ENCODE peak calls at places on chromosome 13, in five cellular contexts. X is SK-N-MC; N is AG04450; B is OCI-LY7; S is naive thymus-derived CD4-positive, alpha-beta T cell. Y is an unnamed sample.

GRCh38 chr13:82076421-82076820 is 1735.5 kb upstream of the SPRY2 start:
- DNase-seq in S (no peak), X (no peak), N (no peak), B (no peak), Y (no peak)

GRCh38 chr13:50128406-50129048 is 113.3 kb downstream of the KCNRG start:
- DNase-seq in B (peak; percentile 54), S (no peak), N (no peak), X (no peak), Y (no peak)

GRCh38 chr13:78147905-78148304 is 229.3 kb upstream of the EDNRB start:
- DNase-seq in S (no peak), N (peak; percentile 27), X (no peak), B (no peak), Y (no peak)

GRCh38 chr13:59914556-59914955 is 249.2 kb downstream of the DIAPH3 start:
- DNase-seq in B (no peak), S (no peak), N (peak; percentile 13), X (no peak), Y (no peak)

GRCh38 chr13:38785047-38785446 is 98.2 kb downstream of the FREM2 start:
- DNase-seq in B (no peak), S (no peak), N (no peak), X (no peak), Y (no peak)

GRCh38 chr13:23578411-23579071 is 8.3 kb downstream of the TNFRSF19 start:
- DNase-seq in N (peak; percentile 37), S (peak; percentile 63), B (peak; percentile 63), X (no peak), Y (peak; percentile 46)

GRCh38 chr13:36131931-36132297 is 732 bp upstream of the DCLK1 start:
- DNase-seq in N (no peak), S (no peak), X (no peak), B (no peak), Y (no peak)

GRCh38 chr13:59531571-59532091 is 632.1 kb downstream of the DIAPH3 start:
- DNase-seq in X (peak; percentile 53), S (peak; percentile 11), N (peak; percentile 74), B (no peak), Y (peak; percentile 88)

GRCh38 chr13:29946093-29946492 is 95.7 kb upstream of the UBL3 start:
- DNase-seq in N (no peak), B (no peak), S (no peak), X (no peak), Y (no peak)

GRCh38 chr13:45537506-45537905 is 72.8 kb downstream of the COG3 start:
- DNase-seq in S (no peak), X (no peak), B (no peak), N (peak; percentile 41), Y (no peak)

GRCh38 chr13:40109324-40109958 is 454.0 kb downstream of the COG6 start:
- DNase-seq in S (no peak), N (peak; percentile 70), B (no peak), X (no peak), Y (peak; percentile 20)

GRCh38 chr13:42804244-42804868 is 23.0 kb downstream of the FAM216B start:
- DNase-seq in S (no peak), B (no peak), N (no peak), X (no peak), Y (no peak)

GRCh38 chr13:71316964-71317363 is 550.0 kb downstream of the DACH1 start:
- DNase-seq in S (no peak), N (no peak), B (no peak), X (no peak), Y (no peak)

GRCh38 chr13:39405107-39405506 is 197.9 kb downstream of the LHFPL6 start:
- DNase-seq in X (no peak), N (no peak), S (no peak), B (no peak), Y (no peak)

GRCh38 chr13:37139356-37139755 is 33.9 kb upstream of the CSNK1A1L start:
- DNase-seq in X (no peak), B (no peak), N (no peak), S (no peak), Y (no peak)

GRCh38 chr13:105773887-105774538 is 761.4 kb downstream of the EFNB2 start:
- DNase-seq in N (no peak), X (no peak), B (no peak), S (no peak), Y (peak; percentile 35)

GRCh38 chr13:57633950-57634828 is 2.6 kb downstream of the PCDH17 start:
- DNase-seq in X (no peak), B (no peak), S (no peak), N (no peak), Y (no peak)

GRCh38 chr13:113404723-113405471 is 41.0 kb upstream of the GRTP1 start:
- DNase-seq in X (no peak), S (no peak), N (no peak), B (no peak), Y (no peak)

GRCh38 chr13:66689628-66690027 is 540.5 kb downstream of the PCDH9 start:
- DNase-seq in B (peak; percentile 76), N (no peak), S (no peak), X (no peak), Y (no peak)

GRCh38 chr13:57311009-57311586 is 144.1 kb downstream of the PRR20E start:
- DNase-seq in X (no peak), N (no peak), S (no peak), B (no peak), Y (no peak)

DNA sequence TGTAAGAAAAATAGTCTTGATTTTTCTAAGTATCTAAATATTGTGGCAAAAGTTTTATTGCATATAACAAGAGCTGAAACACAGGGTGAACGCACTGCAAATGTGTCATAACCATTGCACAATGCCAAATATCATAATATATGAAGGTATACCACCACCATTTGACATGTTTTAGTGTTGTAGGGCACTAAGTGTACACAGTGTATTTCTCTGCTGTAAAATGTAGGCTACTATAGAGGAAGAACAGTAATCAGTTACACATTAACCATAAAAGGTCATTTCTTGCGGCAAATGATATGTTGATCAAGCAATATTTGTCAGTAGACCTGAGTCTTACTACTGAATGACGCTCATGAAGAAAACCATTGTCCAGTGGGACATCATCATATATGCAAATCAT is 18.3 kb upstream of the KLF5 start:
- DNase-seq in X (no peak), N (no peak), S (no peak), B (no peak), Y (no peak)
- H3K27ac ChIP-seq in X (no peak overlapping the region), N (no peak overlapping the region), S (no peak overlapping the region), B (no peak overlapping the region), Y (no peak overlapping the region)

GRCh38 chr13:21020176-21020575 is 41.2 kb downstream of the LATS2 start:
- DNase-seq in S (no peak), B (no peak), N (no peak), X (no peak), Y (peak; percentile 5)

GRCh38 chr13:21015284-21015683 is 46.1 kb downstream of the LATS2 start:
- DNase-seq in X (no peak), B (no peak), S (no peak), N (no peak), Y (no peak)

GRCh38 chr13:21020581-21020980 is 40.8 kb downstream of the LATS2 start:
- DNase-seq in S (no peak), N (no peak), X (no peak), B (no peak), Y (no peak)

GRCh38 chr13:21016487-21016886 is 44.9 kb downstream of the LATS2 start:
- DNase-seq in S (no peak), N (no peak), B (no peak), X (no peak), Y (no peak)

DNA sequence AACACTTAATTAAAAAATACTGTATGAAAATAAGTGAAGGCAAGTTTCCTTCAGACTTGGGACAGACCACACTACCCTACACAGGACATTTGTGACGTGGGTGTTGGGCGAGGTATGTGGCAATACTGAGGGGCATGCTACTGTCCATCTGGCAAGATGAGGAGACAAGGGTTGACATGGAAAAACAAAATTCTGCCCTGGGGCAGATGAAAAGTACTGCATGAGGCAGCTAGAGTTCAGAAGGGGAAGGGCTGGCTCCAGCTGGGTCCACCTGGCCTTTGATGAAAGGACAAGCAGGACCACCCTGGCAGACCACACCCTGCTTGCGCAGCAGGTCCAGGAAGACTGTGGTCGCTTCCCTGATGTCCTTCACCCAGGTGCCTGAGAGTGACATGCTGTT is 43.2 kb downstream of the LATS2 start:
- DNase-seq in N (no peak), X (no peak), S (no peak), B (no peak), Y (no peak)
- H3K4me3 ChIP-seq in N (no peak overlapping the region), X (no peak overlapping the region), S (no peak overlapping the region), B (no peak overlapping the region), Y (no peak overlapping the region)

DNA sequence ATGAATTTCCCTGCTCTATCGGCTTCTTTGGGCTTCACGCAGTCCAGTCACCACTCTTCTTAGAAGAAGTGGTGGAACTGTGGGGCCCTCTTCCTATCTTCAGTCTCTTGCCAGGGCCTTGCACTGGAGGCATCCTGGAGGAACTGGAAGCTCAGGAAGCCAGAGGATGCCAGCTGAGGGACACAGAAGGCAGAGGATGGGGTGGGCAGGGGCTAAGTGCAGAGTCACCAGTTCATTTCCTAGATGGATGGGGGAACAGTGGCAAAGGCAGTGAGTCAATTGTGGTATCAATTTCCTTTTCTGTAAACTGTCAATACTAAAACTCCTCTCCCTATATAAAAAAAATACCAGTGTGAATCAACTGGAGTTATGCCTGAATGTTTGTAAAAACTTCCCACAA is 419.7 kb downstream of the KLF12 start:
- DNase-seq in X (no peak), S (no peak), B (no peak), N (no peak), Y (no peak)
- H3K27ac ChIP-seq in X (no peak overlapping the region), S (peak overlapping the region; percentile 67), B (no peak overlapping the region), N (no peak overlapping the region), Y (no peak overlapping the region)

GRCh38 chr13:111179908-111180756 is 65.0 kb downstream of the ARHGEF7 start:
- DNase-seq in S (no peak), B (no peak), N (no peak), X (no peak), Y (no peak)
- H3K4me3 ChIP-seq in S (no peak overlapping the region), B (no peak overlapping the region), N (no peak overlapping the region), X (no peak overlapping the region), Y (no peak overlapping the region)

GRCh38 chr13:24671367-24672117 is 8.7 kb upstream of the ATP12A start:
- DNase-seq in S (no peak), X (peak; percentile 66), N (peak; percentile 61), B (peak; percentile 59), Y (peak; percentile 62)
- H3K27ac ChIP-seq in S (no peak overlapping the region), X (peak overlapping the region; percentile 42), N (peak overlapping the region; percentile 82), B (no peak overlapping the region), Y (peak overlapping the region; percentile 71)

Y was measured in SJSA1.